ENCODE peak calls at places on chromosomes 13 and 19, in six cellular contexts. S is sigmoid colon; X is fibroblast of lung; E is left ventricle myocardium inferior; J is thyroid gland; F is effector memory CD4-positive, alpha-beta T cell. W is an unnamed sample. For H3K4me1, the result is how much of the 10 kb centered on the place peaks cover.

GRCh38 chr13:73109288-73109899 is 50.6 kb downstream of the KLF5 start:
- DNase-seq in X (no peak), S (no peak), J (peak), F (no peak), E (no peak), W (peak)

GRCh38 chr13:45402641-45403040 is 15.5 kb downstream of the SLC25A30 start:
- DNase-seq in X (no peak), F (no peak), J (peak), E (no peak), S (no peak), W (peak)

GRCh38 chr19:772730-773436 is 22.0 kb downstream of the MISP start:
- DNase-seq in F (no peak), E (no peak), S (no peak), J (peak), X (no peak), W (no peak)

GRCh38 chr19:40600086-40600917 is 867 bp upstream of the LTBP4 start:
- DNase-seq in X (no peak), E (peak), S (peak), F (no peak), J (no peak), W (no peak)

GRCh38 chr13:96994030-96994848 is at the start of gene OXGR1:
- DNase-seq in S (no peak), F (no peak), J (peak), X (no peak), E (no peak), W (no peak)

GRCh38 chr19:14103310-14103709 is 12.8 kb upstream of the SAMD1 start:
- DNase-seq in X (no peak), S (no peak), J (no peak), E (no peak), F (no peak), W (no peak)

GRCh38 chr19:51479531-51480331 is 1.4 kb downstream of the CEACAM18 start:
- DNase-seq in S (peak), E (no peak), X (no peak), J (no peak), F (no peak), W (no peak)

GRCh38 chr19:6667114-6667627 is 2.8 kb downstream of the TNFSF14 start:
- DNase-seq in E (no peak), F (peak), X (no peak), J (no peak), S (no peak), W (peak)

GRCh38 chr13:24922390-24923304 is 158.7 kb downstream of the RNF17 start:
- DNase-seq in F (peak), E (peak), S (peak), J (peak), X (peak), W (peak)

GRCh38 chr19:511101-511841 is 4.0 kb downstream of the TPGS1 start:
- DNase-seq in J (no peak), E (no peak), X (peak), F (peak), S (peak), W (peak)

GRCh38 chr13:33940898-33941297 is 122.9 kb downstream of the RFC3 start:
- DNase-seq in E (no peak), F (no peak), J (no peak), S (no peak), X (no peak), W (peak)

DNA sequence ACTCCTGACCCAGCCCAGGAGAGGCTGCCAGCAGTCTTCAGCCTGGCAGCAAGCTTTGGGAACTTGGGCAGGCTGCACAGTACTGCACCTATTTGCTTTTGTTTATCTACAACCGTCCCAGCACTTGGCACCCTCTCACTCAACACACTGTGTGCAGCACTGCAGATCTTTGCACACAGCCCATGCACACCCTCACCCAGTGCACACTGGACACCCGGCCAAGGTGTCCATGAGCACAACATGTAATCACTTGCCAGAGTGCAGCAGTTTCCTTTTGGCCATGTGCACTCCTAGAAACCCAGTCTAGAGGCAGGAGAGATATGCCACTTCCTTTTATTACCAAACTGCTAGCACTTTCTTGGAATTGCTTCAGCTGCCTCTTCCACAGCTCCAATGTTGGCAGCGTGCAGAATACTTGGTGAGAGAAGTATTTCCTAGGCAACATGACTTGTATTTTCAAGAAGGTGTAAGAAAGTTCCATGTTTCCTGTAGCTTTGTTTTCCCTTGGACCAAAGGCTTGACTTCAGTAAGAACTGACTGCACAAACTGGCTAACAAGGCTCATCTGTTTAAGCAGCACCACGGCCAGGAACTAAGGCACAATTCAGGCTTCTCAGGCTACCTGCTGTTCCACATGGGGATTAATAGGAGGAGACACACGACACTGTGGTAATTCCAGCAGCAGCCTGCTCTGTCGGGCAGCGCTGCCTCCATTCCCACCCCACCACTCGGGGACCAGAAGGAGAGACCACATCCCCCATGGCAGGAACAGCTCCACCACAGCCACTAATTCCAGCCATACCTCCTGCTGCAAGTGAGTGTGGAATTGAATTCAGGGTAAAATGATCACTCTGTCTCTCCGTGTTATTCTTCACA is 15.3 kb downstream of the ATP7B start:
- DNase-seq in F (no peak), J (peak), X (peak), S (no peak), E (peak), W (no peak)
- H3K4me1 ChIP-seq in F (under half), J (under half), X (under half), S (under half), E (under half), W (under half)

GRCh38 chr13:110476220-110476617 is 85.3 kb downstream of the RAB20 start:
- DNase-seq in X (no peak), J (no peak), S (no peak), F (no peak), E (no peak), W (no peak)

GRCh38 chr13:110472904-110473563 is 88.5 kb downstream of the RAB20 start:
- DNase-seq in X (no peak), F (no peak), J (no peak), E (no peak), S (no peak), W (no peak)

GRCh38 chr13:110475550-110476219 is 85.8 kb downstream of the RAB20 start:
- DNase-seq in F (no peak), X (no peak), J (no peak), S (no peak), E (no peak), W (no peak)

GRCh38 chr13:110474713-110475112 is 86.8 kb downstream of the RAB20 start:
- DNase-seq in F (no peak), X (no peak), E (no peak), S (no peak), J (no peak), W (no peak)

GRCh38 chr13:110475117-110475516 is 86.4 kb downstream of the RAB20 start:
- DNase-seq in X (no peak), J (no peak), F (no peak), S (no peak), E (no peak), W (no peak)
- H3K4me1 ChIP-seq in X (under half), J (under half), F (under half), S (under half), E (under half), W (under half)

DNA sequence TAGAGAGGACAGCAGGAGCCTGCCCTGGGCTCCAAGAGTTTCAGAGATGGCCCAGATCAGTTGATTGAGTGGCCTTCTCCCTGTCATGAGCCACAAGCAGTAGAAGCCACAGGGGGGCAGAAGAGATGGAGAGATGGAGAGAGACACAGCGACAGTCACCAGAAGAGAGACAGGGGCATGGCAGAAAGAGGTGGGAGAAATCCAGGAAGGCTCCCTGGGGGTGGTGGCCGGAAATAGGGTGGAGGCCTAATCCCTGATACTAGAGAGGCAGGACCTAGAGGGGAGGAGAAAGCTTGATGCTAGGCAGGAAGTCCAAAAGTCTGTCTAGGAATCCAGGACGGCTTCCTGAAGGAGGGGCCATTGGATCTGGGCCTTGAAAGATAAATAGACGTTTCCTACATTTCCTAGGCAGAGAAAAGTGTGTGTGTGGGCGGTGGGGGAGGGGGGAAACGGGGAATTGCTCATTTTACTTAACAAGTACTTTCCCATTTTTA is 9.6 kb upstream of the TPM4 start:
- DNase-seq in E (no peak), X (peak), J (no peak), F (no peak), S (no peak), W (peak)
- H3K4me1 ChIP-seq in E (under half), X (under half), J (under half), F (under half), S (under half), W (under half)

DNA sequence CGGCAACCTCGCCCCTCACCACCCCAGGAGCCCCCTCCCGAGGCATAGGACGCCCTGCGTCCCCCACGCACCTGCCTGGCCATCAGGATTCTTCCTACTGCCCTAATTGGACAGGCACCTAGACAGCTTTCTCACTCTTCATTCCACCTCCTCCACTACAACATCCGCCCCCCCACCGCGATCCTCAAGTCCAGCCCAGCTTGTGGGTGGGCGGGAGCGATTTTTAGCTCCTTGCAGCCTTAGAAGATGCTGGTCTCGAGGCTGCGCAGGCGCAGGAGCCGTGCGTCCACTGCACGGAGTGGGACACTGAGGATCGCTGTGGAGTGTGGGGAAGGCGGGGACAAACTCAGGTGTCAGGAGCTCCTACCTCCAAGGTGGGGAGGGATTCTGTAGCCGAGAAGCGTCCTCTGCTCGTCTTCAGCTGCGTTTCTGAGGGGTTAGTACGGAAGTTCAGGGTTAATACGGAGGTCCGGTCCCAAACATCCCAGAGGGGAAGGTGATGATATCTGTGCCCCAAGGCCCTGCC is at the start of gene RTBDN:
- DNase-seq in E (no peak), F (no peak), X (no peak), J (no peak), S (no peak), W (no peak)
- H3K4me1 ChIP-seq in E (under half), F (under half), X (under half), J (under half), S (under half), W (under half)

GRCh38 chr19:10761443-10762242 is 43.8 kb downstream of the DNM2 start:
- DNase-seq in S (no peak), J (peak), E (no peak), F (no peak), X (no peak), W (no peak)
- H3K4me1 ChIP-seq in S (under half), J (half or more), E (half or more), F (half or more), X (under half), W (under half)

GRCh38 chr19:33171916-33172359 is 22.2 kb upstream of the LRP3 start:
- DNase-seq in J (no peak), S (no peak), E (no peak), X (peak), F (no peak), W (no peak)

GRCh38 chr19:33175156-33175782 is 18.9 kb upstream of the LRP3 start:
- DNase-seq in E (no peak), X (no peak), S (no peak), J (no peak), F (no peak), W (no peak)

GRCh38 chr19:33175886-33176669 is 18.1 kb upstream of the LRP3 start:
- DNase-seq in X (peak), S (no peak), J (no peak), E (no peak), F (no peak), W (peak)

GRCh38 chr19:33176670-33177416 is 17.3 kb upstream of the LRP3 start:
- DNase-seq in E (peak), J (peak), X (peak), F (peak), S (peak), W (peak)

GRCh38 chr19:33174186-33174585 is 19.9 kb upstream of the LRP3 start:
- DNase-seq in E (no peak), J (no peak), F (no peak), S (no peak), X (no peak), W (no peak)
- H3K4me1 ChIP-seq in E (under half), J (under half), F (under half), S (under half), X (under half), W (under half)

DNA sequence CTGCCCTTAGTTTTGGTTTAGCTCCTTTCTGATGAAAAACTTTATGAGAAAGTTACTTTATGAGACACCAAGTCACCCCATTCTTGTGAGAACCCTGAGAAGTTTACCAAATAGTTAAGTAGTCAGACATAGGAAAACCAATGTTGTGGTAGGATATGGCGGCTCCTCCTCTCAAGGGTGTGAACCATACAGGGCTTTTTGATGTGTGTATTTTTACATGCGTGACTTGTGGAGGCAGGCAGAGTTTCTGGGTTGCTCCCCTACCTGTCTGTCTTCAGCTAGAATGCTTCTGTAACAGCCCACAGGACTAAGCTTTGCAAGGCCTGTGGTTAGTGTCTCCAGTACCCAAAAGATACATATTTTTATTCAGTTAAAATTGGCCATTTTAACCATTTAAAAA is 18.3 kb downstream of the UBAC2 start:
- DNase-seq in X (no peak), S (no peak), F (peak), J (no peak), E (no peak), W (no peak)
- H3K4me1 ChIP-seq in X (under half), S (under half), F (half or more), J (under half), E (half or more), W (under half)

GRCh38 chr19:47176627-47177090 is 46.0 kb downstream of the SAE1 start:
- DNase-seq in J (no peak), S (no peak), E (no peak), X (peak), F (no peak), W (peak)
- H3K4me1 ChIP-seq in J (under half), S (under half), E (under half), X (under half), F (under half), W (under half)

GRCh38 chr19:10100163-10100785 is 2.2 kb downstream of the ANGPTL6 start:
- DNase-seq in X (no peak), S (no peak), F (no peak), E (no peak), J (no peak), W (no peak)
- H3K4me1 ChIP-seq in X (under half), S (under half), F (under half), E (under half), J (under half), W (under half)

W was measured in trophoblast cell.